ENCODE peak calls at places on chromosome 20, in seven cellular contexts. B, R, K, W, L, J and I are unnamed samples.
A peak's percentile ranks its signal among the peaks of the same experiment; 100 is the strongest.

GRCh38 chr20:9409352-9409751 is 105.0 kb upstream of the LAMP5 start:
- DNase-seq in J (peak; percentile 52), W (peak; percentile 48), K (no peak), L (no peak), R (no peak), B (no peak), I (no peak)

GRCh38 chr20:21387528-21387927 is 9.8 kb downstream of the NKX2-4 start:
- DNase-seq in L (no peak), J (no peak), B (no peak), R (no peak), K (no peak), W (no peak), I (no peak)

GRCh38 chr20:47272893-47273590 is 83.5 kb downstream of the ZMYND8 start:
- DNase-seq in K (peak; percentile 13), R (no peak), L (peak; percentile 36), W (peak; percentile 87), J (peak; percentile 72), B (no peak), I (no peak)

GRCh38 chr20:7924692-7925091 is 15.6 kb downstream of the HAO1 start:
- DNase-seq in B (no peak), R (no peak), L (no peak), W (peak; percentile 98), J (peak; percentile 90), K (no peak), I (no peak)

GRCh38 chr20:24493181-24493580 is 23.8 kb downstream of the SYNDIG1 start:
- DNase-seq in W (no peak), L (no peak), R (no peak), B (no peak), J (no peak), K (no peak), I (no peak)

GRCh38 chr20:24543168-24543567 is 73.7 kb downstream of the SYNDIG1 start:
- DNase-seq in J (no peak), R (no peak), W (no peak), L (no peak), K (no peak), B (no peak), I (no peak)

GRCh38 chr20:49568491-49569151 is 684 bp upstream of the PTGIS start:
- DNase-seq in J (no peak), B (peak; percentile 67), K (no peak), R (no peak), W (no peak), L (peak; percentile 23), I (peak; percentile 87)

GRCh38 chr20:58389324-58389967 is 417 bp downstream of the VAPB start:
- DNase-seq in B (no peak), R (peak; percentile 51), L (peak; percentile 25), W (peak; percentile 40), J (peak; percentile 24), K (no peak), I (no peak)

GRCh38 chr20:13995841-13996240 is 525 bp downstream of the MACROD2 start:
- DNase-seq in J (peak; percentile 3), L (no peak), K (no peak), W (no peak), B (peak; percentile 69), R (no peak), I (peak; percentile 27)

GRCh38 chr20:6636209-6637159 is 131.0 kb upstream of the BMP2 start:
- DNase-seq in W (peak; percentile 89), K (no peak), R (no peak), L (peak; percentile 22), J (peak; percentile 78), B (no peak), I (no peak)

GRCh38 chr20:51628533-51629398 is 86.2 kb upstream of the NFATC2 start:
- DNase-seq in J (peak; percentile 93), L (no peak), W (peak; percentile 93), B (no peak), K (no peak), R (no peak), I (no peak)

GRCh38 chr20:54231006-54231405 is 23.1 kb downstream of the PFDN4 start:
- DNase-seq in B (no peak), R (no peak), L (no peak), W (peak; percentile 31), K (no peak), J (no peak), I (no peak)

GRCh38 chr20:4026093-4026601 is 10.8 kb upstream of the RNF24 start:
- DNase-seq in K (no peak), B (no peak), W (peak; percentile 81), R (no peak), J (peak; percentile 69), L (no peak), I (no peak)

GRCh38 chr20:48995599-48995998 is 50.5 kb upstream of the CSE1L start:
- DNase-seq in B (no peak), J (no peak), L (no peak), W (no peak), R (no peak), K (no peak), I (no peak)

GRCh38 chr20:37394543-37395410 is 48.8 kb downstream of the SRC start:
- DNase-seq in B (no peak), J (no peak), R (no peak), L (no peak), K (no peak), W (no peak), I (no peak)

GRCh38 chr20:58439974-58440767 is 51.1 kb downstream of the VAPB start:
- DNase-seq in J (no peak), R (no peak), B (no peak), K (no peak), W (peak; percentile 16), L (no peak), I (no peak)

GRCh38 chr20:5918856-5919633 is 31.3 kb downstream of the TRMT6 start:
- DNase-seq in W (peak; percentile 81), B (no peak), J (peak; percentile 59), R (no peak), L (no peak), K (no peak), I (no peak)

GRCh38 chr20:47701612-47702011 is 83.7 kb downstream of the SULF2 start:
- DNase-seq in R (no peak), L (no peak), J (no peak), B (no peak), K (no peak), W (no peak), I (no peak)

GRCh38 chr20:40223818-40224217 is 465.2 kb downstream of the MAFB start:
- DNase-seq in L (no peak), J (no peak), W (no peak), K (no peak), R (no peak), B (no peak), I (no peak)

GRCh38 chr20:62066983-62067433 is 1.3 kb upstream of the TAF4 start:
- DNase-seq in R (no peak), K (no peak), L (no peak), W (peak; percentile 21), J (no peak), B (no peak), I (no peak)

GRCh38 chr20:57176842-57177241 is 89.6 kb downstream of the BMP7 start:
- DNase-seq in B (no peak), W (no peak), J (no peak), R (no peak), L (no peak), K (no peak), I (no peak)

GRCh38 chr20:22339091-22339881 is 245.1 kb downstream of the FOXA2 start:
- DNase-seq in L (no peak), B (no peak), K (no peak), W (peak; percentile 85), J (peak; percentile 64), R (no peak), I (no peak)

GRCh38 chr20:47610945-47611250 is 109.2 kb downstream of the NCOA3 start:
- DNase-seq in B (no peak), J (no peak), R (no peak), K (no peak), L (no peak), W (no peak), I (no peak)

GRCh38 chr20:22700387-22700786 is 116.0 kb upstream of the FOXA2 start:
- DNase-seq in K (no peak), J (peak; percentile 47), W (peak; percentile 81), L (peak; percentile 45), B (no peak), R (no peak), I (no peak)

GRCh38 chr20:31473331-31474096 is 1.4 kb downstream of the DEFB124 start:
- DNase-seq in R (no peak), B (no peak), W (peak; percentile 69), L (no peak), K (no peak), J (no peak), I (no peak)

GRCh38 chr20:20466341-20466879 is 98.5 kb downstream of the INSM1 start:
- DNase-seq in W (peak; percentile 95), K (no peak), L (no peak), J (peak; percentile 81), R (no peak), B (no peak), I (no peak)

GRCh38 chr20:37202267-37202943 is 23.1 kb upstream of the MROH8 start:
- DNase-seq in B (no peak), W (peak; percentile 96), J (peak; percentile 94), L (peak; percentile 39), K (no peak), R (no peak), I (peak; percentile 59)

GRCh38 chr20:63498950-63499332 is at the start of gene EEF1A2:
- DNase-seq in R (peak; percentile 45), W (no peak), B (peak; percentile 64), K (peak; percentile 12), J (no peak), L (no peak), I (no peak)

GRCh38 chr20:3276400-3277015 is 37.5 kb upstream of the SLC4A11 start:
- DNase-seq in B (no peak), J (no peak), R (no peak), K (no peak), L (no peak), W (peak; percentile 62), I (no peak)

GRCh38 chr20:16271450-16271849 is 301.8 kb downstream of the KIF16B start:
- DNase-seq in R (no peak), K (no peak), J (no peak), L (no peak), B (no peak), W (no peak), I (no peak)

GRCh38 chr20:49924247-49924646 is 8.9 kb upstream of the SPATA2 start:
- DNase-seq in J (no peak), B (no peak), L (no peak), R (no peak), K (no peak), W (no peak), I (no peak)